ENCODE peak calls at places on chromosome X, in five cellular contexts. H is choroid plexus epithelial cell, J is tibial nerve, Q is epithelial cell of proximal tubule, R is stomach. V is an unnamed sample.

GRCh38 chrX:110145854-110146253 is 142.9 kb downstream of the TMEM164 start:
- DNase-seq in H (peak; percentile 56), J (no peak), Q (no peak), R (no peak), V (no peak)

GRCh38 chrX:19824603-19825002 is 62.8 kb downstream of the SH3KBP1 start:
- DNase-seq in H (peak; percentile 53), R (no peak), J (no peak), Q (peak; percentile 61), V (peak; percentile 56)

GRCh38 chrX:134604701-134605271 is 53.5 kb downstream of the PLAC1 start:
- DNase-seq in R (peak; percentile 74), H (peak; percentile 37), J (no peak), Q (no peak), V (no peak)

GRCh38 chrX:150018931-150019331 is 80.6 kb upstream of the EOLA2 start:
- DNase-seq in R (no peak), J (no peak), H (peak; percentile 78), Q (no peak), V (no peak)

GRCh38 chrX:54494970-54495813 is 842 bp downstream of the FGD1 start:
- DNase-seq in H (no peak), J (no peak), Q (no peak), R (peak; percentile 31), V (no peak)

GRCh38 chrX:1807301-1807731 is 192.5 kb downstream of the ASMT start:
- DNase-seq in R (no peak), Q (no peak), J (no peak), H (peak; percentile 34), V (no peak)

GRCh38 chrX:2677764-2678163 is 13.3 kb upstream of the CD99 start:
- DNase-seq in Q (peak; percentile 82), H (peak; percentile 97), R (peak; percentile 33), J (peak; percentile 51), V (peak; percentile 94)

GRCh38 chrX:45050558-45050957 is 150.1 kb downstream of the DIPK2B start:
- DNase-seq in J (no peak), R (no peak), H (no peak), Q (no peak), V (no peak)

GRCh38 chrX:57771689-57772088 is 91.6 kb upstream of the NLRP2B start:
- DNase-seq in J (no peak), H (no peak), R (no peak), Q (no peak), V (no peak)

GRCh38 chrX:29318051-29318450 is 730.8 kb downstream of the IL1RAPL1 start:
- DNase-seq in R (no peak), Q (no peak), J (no peak), H (peak; percentile 20), V (no peak)

GRCh38 chrX:16825306-16826035 is 39.2 kb downstream of the TXLNG start:
- DNase-seq in Q (no peak), H (peak; percentile 74), J (no peak), R (no peak), V (no peak)

GRCh38 chrX:10156199-10157031 is at the start of gene CLCN4:
- DNase-seq in Q (peak; percentile 38), J (no peak), R (peak; percentile 70), H (peak; percentile 56), V (no peak)

GRCh38 chrX:64853424-64853823 is 122.8 kb downstream of the ZC4H2 start:
- DNase-seq in Q (no peak), J (no peak), R (no peak), H (no peak), V (no peak)

GRCh38 chrX:134670241-134670811 is 12.1 kb upstream of the PLAC1 start:
- DNase-seq in Q (peak; percentile 41), J (no peak), R (peak; percentile 48), H (peak; percentile 69), V (peak; percentile 67)

DNA sequence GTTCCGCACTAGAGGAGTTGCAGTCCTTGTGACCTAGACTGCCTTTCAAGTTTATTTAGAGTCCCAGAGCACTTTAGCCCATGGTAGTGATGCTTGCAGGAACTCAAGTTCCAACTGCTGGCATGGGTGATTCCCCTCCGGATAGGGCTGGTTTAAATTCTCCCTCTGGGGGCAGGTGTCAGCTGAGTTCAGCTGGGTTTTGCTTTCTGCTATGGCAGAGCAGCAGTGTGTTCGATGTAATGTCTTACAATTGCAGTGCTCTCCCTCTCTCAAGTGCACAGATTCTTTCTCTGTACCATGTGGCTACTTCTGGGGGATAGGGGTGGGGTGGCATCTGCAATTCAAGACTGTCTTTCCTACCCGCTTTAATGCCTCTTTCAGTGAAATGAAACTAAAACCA is 164.8 kb upstream of the ZIC3 start:
- DNase-seq in H (no peak), R (no peak), J (no peak), Q (no peak), V (no peak)
- H3K4me3 ChIP-seq in H (no peak overlapping the region), R (no peak overlapping the region), J (no peak overlapping the region), Q (no peak overlapping the region), V (no peak overlapping the region)

GRCh38 chrX:106698693-106699092 is 27.8 kb upstream of the RNF128 start:
- DNase-seq in R (no peak), Q (no peak), J (no peak), H (peak; percentile 40), V (no peak)

GRCh38 chrX:106692425-106693075 is 34.0 kb upstream of the RNF128 start:
- DNase-seq in H (no peak), J (no peak), R (no peak), Q (no peak), V (no peak)

DNA sequence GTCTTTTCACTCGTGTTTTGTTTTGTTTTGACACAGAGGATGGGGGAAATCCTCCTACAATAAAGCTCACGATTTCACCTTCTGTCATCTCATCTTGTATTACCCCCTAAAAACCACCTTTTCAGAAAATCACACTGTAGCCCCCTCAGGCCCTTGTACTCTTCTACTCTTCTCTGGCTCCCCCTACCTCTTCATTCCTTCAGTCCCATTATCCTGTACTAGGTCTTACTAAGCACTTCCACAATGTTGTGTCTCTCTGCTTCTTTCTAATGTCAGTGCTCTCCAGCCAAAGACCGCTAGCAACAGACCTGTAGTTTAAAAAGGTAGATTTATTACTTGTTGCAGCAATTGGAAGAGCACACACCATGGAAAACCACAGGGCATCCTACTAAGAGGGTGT is 30.0 kb upstream of the RNF128 start:
- DNase-seq in R (no peak), J (no peak), H (no peak), Q (no peak), V (no peak)
- TF ChIP-seq CTCF in R (no peak), J (no peak), H (no peak), Q (no peak), V (no peak)

GRCh38 chrX:47217852-47218279 is 615 bp upstream of the CDK16 start:
- DNase-seq in H (peak; percentile 99), Q (peak; percentile 85), J (peak; percentile 93), R (peak; percentile 98), V (peak; percentile 92)
- H3K4me3 ChIP-seq in H (peak overlapping the region; percentile 69), Q (peak overlapping the region; percentile 75), J (peak overlapping the region; percentile 93), R (peak overlapping the region; percentile 81), V (peak overlapping the region; percentile 73)

GRCh38 chrX:13254870-13255269 is 65.0 kb downstream of the ATXN3L start:
- DNase-seq in Q (no peak), H (no peak), R (no peak), J (no peak), V (no peak)

GRCh38 chrX:13256562-13256961 is 63.3 kb downstream of the ATXN3L start:
- DNase-seq in J (no peak), R (no peak), Q (no peak), H (no peak), V (no peak)

GRCh38 chrX:13252726-13253125 is 67.1 kb downstream of the ATXN3L start:
- DNase-seq in H (no peak), R (no peak), J (no peak), Q (no peak), V (no peak)

GRCh38 chrX:13253223-13253622 is 66.6 kb downstream of the ATXN3L start:
- DNase-seq in R (no peak), H (no peak), J (no peak), Q (no peak), V (no peak)

DNA sequence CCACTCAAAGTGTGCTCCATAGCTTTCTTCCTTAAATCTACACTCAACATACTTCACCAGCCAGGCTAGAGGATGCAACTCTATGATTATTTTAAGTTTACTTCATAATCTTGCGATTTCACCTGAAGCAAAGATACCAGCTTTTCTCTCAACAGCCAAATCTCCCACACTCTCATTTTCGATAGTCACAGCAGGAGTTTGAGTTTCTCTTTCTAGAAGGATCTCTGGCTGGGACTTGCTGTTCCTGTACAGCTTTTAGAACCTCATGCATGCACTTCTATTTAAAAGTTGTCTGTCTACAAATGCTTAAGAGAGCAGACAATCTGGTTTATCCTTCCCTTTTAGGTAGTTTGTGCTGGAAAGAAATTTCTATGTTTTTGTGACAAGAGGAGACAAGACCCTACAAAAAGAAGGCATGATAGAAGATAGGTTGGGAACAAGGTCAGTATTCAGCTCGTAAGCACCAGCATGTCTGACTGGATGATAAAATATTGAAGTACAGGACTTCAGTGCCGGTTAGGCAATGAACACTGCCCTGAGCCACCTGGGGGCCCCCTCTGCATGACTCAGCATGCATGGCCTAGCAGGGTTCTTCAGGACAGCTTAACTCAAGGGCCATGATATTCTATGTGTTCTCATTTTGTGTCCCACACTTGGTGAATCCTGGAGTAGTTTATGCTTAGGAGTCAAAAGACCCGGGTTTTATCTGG is 65.6 kb downstream of the ATXN3L start:
- DNase-seq in R (no peak), H (peak; percentile 85), Q (no peak), J (no peak), V (no peak)
- TF ChIP-seq CTCF in R (no peak), H (peak; percentile 34), Q (peak; percentile 36), J (no peak), V (peak; percentile 23)

GRCh38 chrX:153829549-153829798 is 870 bp downstream of the PDZD4 start:
- DNase-seq in Q (no peak), H (no peak), J (no peak), R (no peak), V (no peak)

GRCh38 chrX:153828308-153828707 is 2.0 kb downstream of the PDZD4 start:
- DNase-seq in Q (no peak), H (peak; percentile 38), J (no peak), R (no peak), V (no peak)

GRCh38 chrX:153829799-153830631 is at the start of gene PDZD4:
- DNase-seq in J (no peak), Q (no peak), H (no peak), R (no peak), V (no peak)

GRCh38 chrX:153827903-153828302 is 2.4 kb downstream of the PDZD4 start:
- DNase-seq in J (no peak), R (no peak), Q (no peak), H (no peak), V (no peak)

DNA sequence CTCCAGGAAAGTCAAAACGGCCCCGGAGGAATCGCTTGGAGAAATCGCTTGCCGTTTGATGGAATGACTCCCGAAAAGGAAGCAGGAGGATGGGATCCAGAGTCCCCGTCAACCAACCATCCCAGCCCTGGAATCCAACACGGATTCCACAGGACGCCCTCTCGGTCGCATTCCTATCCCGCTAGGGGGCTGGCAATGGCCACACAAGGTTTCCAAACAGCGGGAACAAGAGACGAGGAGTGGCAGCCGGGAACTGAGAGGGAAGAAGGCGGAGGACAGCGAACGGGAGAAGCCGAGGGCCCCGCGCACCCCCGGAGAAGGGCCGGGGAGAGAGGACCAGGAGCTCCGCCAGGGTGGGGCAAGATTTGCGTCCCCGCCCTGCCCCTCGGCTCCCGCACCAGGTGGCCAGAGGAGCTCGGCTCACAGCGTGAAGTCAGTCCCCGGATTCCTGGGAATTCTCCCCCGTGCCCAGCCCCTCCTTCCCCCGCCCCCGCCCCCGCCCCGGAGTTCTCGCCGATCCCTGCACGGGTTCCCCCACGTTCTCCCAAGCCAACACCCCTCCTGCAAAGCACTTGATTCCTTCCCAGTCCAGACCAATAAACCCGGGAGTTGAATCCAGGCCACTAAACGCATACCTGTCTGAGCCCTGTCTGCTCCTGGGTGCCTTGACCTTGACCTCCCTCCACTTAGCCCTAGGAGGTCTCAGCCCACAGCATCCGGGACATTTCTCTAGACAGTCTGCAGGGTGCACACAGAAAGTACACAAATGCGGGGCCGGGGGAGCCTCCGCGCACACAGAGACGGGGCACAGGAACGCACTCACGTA is 1.4 kb downstream of the PDZD4 start:
- DNase-seq in R (no peak), H (peak; percentile 3), Q (no peak), J (no peak), V (no peak)
- H3K4me3 ChIP-seq in R (peak overlapping the region; percentile 46), H (peak overlapping the region; percentile 36), Q (no peak overlapping the region), J (peak overlapping the region; percentile 62), V (no peak overlapping the region)

GRCh38 chrX:12709047-12709446 is 82.2 kb upstream of the PRPS2 start:
- DNase-seq in J (no peak), Q (no peak), H (peak; percentile 10), R (peak; percentile 28), V (no peak)
- TF ChIP-seq CTCF in J (no peak), Q (no peak), H (peak; percentile 27), R (no peak), V (no peak)

V was measured in kidney epithelial cell.